ENCODE peak calls at places on chromosomes 2 and 18, in six cellular contexts. H, W, N, O, F and J are unnamed samples.

GRCh38 chr2:137658433-137658832 is 305.8 kb upstream of the HNMT start:
- DNase-seq in H (no peak), W (no peak), N (no peak), F (no peak), O (no peak), J (no peak)

GRCh38 chr18:63470751-63471150 is 6.0 kb upstream of the SERPINB5 start:
- DNase-seq in O (no peak), F (no peak), H (no peak), W (no peak), N (no peak), J (no peak)

GRCh38 chr2:196592331-196592911 is 47.1 kb upstream of the CCDC150 start:
- DNase-seq in H (no peak), W (no peak), F (no peak), O (no peak), N (no peak), J (peak; percentile 10)

GRCh38 chr2:199883474-199884212 is 27.4 kb upstream of the C2orf69 start:
- DNase-seq in F (no peak), N (no peak), O (no peak), H (no peak), W (no peak), J (no peak)

GRCh38 chr18:41576643-41577042 is 378.4 kb upstream of the PIK3C3 start:
- DNase-seq in O (no peak), F (no peak), W (no peak), N (no peak), H (no peak), J (no peak)

GRCh38 chr2:32118055-32118454 is 47.6 kb upstream of the SLC30A6 start:
- DNase-seq in F (no peak), W (no peak), O (no peak), H (no peak), N (no peak), J (no peak)

GRCh38 chr2:54673501-54673998 is 49.9 kb upstream of the EML6 start:
- DNase-seq in H (no peak), N (no peak), W (no peak), O (no peak), F (no peak), J (no peak)

GRCh38 chr18:68275616-68276015 is 439.3 kb downstream of the TMX3 start:
- DNase-seq in F (no peak), N (no peak), W (no peak), O (no peak), H (no peak), J (no peak)

GRCh38 chr2:219402665-219403515 is 15.2 kb upstream of the DNPEP start:
- DNase-seq in F (no peak), O (peak; percentile 61), N (peak; percentile 67), H (peak; percentile 87), W (peak; percentile 68), J (peak; percentile 59)

DNA sequence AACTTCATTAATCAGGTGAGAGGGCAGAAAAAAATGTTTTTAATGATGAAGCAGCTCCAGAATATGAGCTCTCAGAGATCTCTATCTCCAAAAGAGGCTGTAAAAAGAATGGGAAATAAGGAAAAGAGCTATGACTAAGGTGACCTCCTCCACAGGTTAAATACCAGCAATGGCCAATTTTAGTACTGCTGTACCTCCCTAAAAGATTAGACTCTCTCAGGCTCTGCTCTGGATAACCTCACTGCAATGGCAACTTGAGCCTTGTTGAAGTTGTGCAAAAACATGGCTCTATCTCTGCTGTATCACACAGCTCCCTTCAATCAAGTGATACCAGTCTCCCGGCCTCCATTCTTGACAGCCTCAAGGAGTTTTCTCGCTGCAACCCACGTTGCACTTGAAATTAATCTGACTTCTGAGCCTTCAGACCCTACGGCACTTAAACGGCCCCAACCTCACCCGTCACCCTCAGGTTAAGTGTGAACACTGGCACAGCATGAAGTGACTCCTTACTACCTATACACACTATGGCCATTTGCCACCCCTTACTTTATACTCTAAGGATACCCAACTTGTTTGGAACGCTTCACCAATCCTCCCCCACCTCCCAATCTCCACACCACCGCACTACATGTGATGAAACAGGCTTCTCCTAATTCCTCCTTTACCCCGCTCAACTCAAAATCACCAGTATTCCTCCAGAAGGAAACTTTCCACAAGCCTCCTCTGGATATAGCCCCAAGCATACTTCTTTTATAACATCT is 36.3 kb downstream of the SMAD2 start:
- DNase-seq in W (peak; percentile 17), H (no peak), O (no peak), N (no peak), F (no peak), J (no peak)
- TF ChIP-seq POLR2AphosphoS5 in W (peak; percentile 24), H (no peak), O (no peak), N (no peak), F (no peak), J (no peak)

GRCh38 chr2:23367760-23368159 is 17.2 kb upstream of the KLHL29 start:
- DNase-seq in W (no peak), H (no peak), N (no peak), F (no peak), O (no peak), J (no peak)
- TF ChIP-seq TAF1 in W (no peak), H (no peak), N (no peak), F (no peak), O (no peak), J (no peak)

GRCh38 chr2:96894151-96894531 is 24.3 kb upstream of the SEMA4C start:
- DNase-seq in F (no peak), H (no peak), W (no peak), O (no peak), N (no peak), J (no peak)

GRCh38 chr2:96890252-96890651 is 20.4 kb upstream of the SEMA4C start:
- DNase-seq in N (no peak), F (no peak), H (no peak), W (no peak), O (no peak), J (no peak)

GRCh38 chr2:96893289-96894150 is 23.6 kb upstream of the SEMA4C start:
- DNase-seq in W (no peak), O (no peak), N (no peak), H (peak; percentile 69), F (no peak), J (no peak)

GRCh38 chr2:96890726-96891385 is 21.0 kb upstream of the SEMA4C start:
- DNase-seq in O (no peak), N (no peak), W (no peak), H (peak; percentile 68), F (no peak), J (no peak)

DNA sequence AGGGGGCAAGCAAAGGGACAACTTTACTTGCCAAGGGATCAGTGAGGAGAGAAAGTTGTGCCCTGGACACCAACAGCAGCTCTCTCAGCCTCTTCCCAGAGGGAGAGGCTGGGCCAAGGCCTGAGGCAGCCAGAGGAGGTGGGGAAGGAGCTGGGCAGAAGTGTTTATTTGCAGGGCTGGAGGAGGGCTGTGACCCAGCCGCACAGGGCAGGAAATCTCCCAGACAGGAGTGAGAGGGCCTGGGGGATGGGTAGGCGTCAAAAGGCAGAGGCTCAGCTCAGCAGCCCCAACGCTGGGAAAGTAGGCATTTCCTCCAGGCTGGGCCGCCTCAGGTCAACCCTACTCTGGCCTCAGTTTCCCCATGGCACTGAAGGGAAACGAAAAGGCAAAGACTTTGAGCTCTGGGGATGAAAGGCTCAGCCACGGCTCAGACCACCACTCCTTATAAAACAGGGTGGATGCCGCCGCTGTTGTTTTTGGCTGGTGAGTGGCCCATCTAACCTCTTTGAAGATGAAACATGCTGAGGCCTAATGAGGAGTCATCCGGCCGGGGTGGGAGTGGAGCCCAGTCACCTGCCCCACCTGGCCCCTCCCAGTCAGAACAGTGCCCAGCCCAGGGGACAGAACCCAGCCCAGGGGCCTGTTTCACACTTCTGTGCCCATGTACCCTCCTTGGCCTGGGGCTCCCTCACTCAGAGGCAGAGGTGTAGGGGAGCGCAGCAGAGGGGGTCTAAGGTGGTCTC is 21.9 kb upstream of the SEMA4C start:
- DNase-seq in O (no peak), F (no peak), H (no peak), N (no peak), W (no peak), J (no peak)
- TF ChIP-seq POLR2AphosphoS5 in O (no peak), F (no peak), H (no peak), N (no peak), W (no peak), J (no peak)

GRCh38 chr2:209307161-209308001 is 116.5 kb upstream of the MAP2 start:
- DNase-seq in F (no peak), H (no peak), W (no peak), O (no peak), N (no peak), J (no peak)
- TF ChIP-seq TAF1 in F (no peak), H (no peak), W (no peak), O (no peak), N (no peak), J (no peak)

DNA sequence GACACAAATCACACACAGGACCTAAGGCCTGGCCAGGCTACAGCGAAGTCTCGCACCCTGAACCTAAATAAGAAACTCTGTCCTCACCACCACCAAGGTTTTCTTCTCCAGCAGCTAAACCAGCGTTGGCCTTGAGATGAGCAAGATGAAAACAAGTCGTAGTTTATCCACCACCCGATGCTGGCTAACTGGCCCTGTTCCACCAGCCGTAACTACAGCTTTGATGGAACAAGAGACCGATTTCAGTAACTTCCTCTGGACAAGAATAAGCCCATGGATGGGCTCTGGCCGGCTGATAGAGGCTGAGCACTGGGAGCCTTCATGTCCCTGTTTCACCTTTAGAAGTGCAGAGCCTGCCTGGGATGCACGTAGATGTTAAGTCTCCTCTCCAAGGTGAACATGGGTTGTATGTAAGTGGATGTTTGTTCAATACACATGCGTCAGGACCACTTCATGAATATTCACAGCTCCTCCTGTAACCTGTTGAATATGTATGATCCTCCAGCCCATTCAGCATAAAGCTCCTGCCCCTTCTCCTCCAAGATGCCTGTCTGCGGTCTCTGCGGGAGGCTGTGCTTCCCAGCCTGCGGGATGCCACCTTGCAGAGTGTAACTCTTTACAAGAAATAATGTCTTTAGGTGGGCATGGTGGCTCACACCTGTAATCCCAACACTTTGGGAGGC is 24.2 kb downstream of the ADI1 start:
- DNase-seq in F (no peak), N (no peak), H (peak; percentile 7), O (no peak), W (no peak), J (no peak)
- TF ChIP-seq POLR2AphosphoS5 in F (no peak), N (no peak), H (no peak), O (no peak), W (no peak), J (no peak)

GRCh38 chr2:10333966-10334365 is 31.3 kb downstream of the HPCAL1 start:
- DNase-seq in F (no peak), O (no peak), W (no peak), N (no peak), H (no peak), J (no peak)

GRCh38 chr2:10335046-10335840 is 32.5 kb downstream of the HPCAL1 start:
- DNase-seq in H (no peak), F (no peak), W (no peak), N (no peak), O (no peak), J (no peak)

GRCh38 chr2:10332402-10333246 is 29.9 kb downstream of the HPCAL1 start:
- DNase-seq in N (no peak), F (no peak), H (no peak), O (no peak), W (peak; percentile 50), J (no peak)

GRCh38 chr2:10331702-10332401 is 29.1 kb downstream of the HPCAL1 start:
- DNase-seq in H (no peak), F (peak; percentile 51), N (no peak), O (peak; percentile 38), W (peak; percentile 39), J (peak; percentile 48)

GRCh38 chr2:10333247-10333613 is 30.5 kb downstream of the HPCAL1 start:
- DNase-seq in F (no peak), N (no peak), H (no peak), W (peak; percentile 39), O (no peak), J (no peak)
- TF ChIP-seq TAF1 in F (no peak), N (no peak), H (no peak), W (no peak), O (no peak), J (no peak)